ENCODE peak calls at places on chromosomes 12 and 14, in five cellular contexts. W is prostate gland; S is SK-N-SH; L is CD8-positive, alpha-beta memory T cell; I is cardiac muscle cell. T is an unnamed sample. For H3K4me1 and H3K36me3, the result is how much of the 10 kb centered on the place peaks cover.

GRCh38 chr14:28704153-28704552 is 62.4 kb upstream of the FOXG1 start:
- DNase-seq in W (no peak), S (no peak), L (no peak), I (no peak), T (no peak)

GRCh38 chr12:65308001-65308400 is 29.5 kb downstream of the MSRB3 start:
- DNase-seq in W (no peak), S (no peak), L (no peak), I (no peak), T (no peak)

GRCh38 chr12:66247741-66248140 is 54.6 kb upstream of the HELB start:
- DNase-seq in W (no peak), S (no peak), L (no peak), I (no peak), T (no peak)

GRCh38 chr12:67632005-67632404 is 16.5 kb upstream of the DYRK2 start:
- DNase-seq in W (no peak), S (no peak), L (no peak), I (no peak), T (no peak)

GRCh38 chr12:95940514-95940913 is 1.9 kb downstream of the CCDC38 start:
- DNase-seq in W (no peak), S (no peak), L (no peak), I (no peak), T (no peak)

GRCh38 chr12:24482882-24483604 is 465.9 kb downstream of the BCAT1 start:
- DNase-seq in W (no peak), S (no peak), L (no peak), I (no peak), T (no peak)

GRCh38 chr12:126761420-126761819 is 1505.5 kb upstream of the TMEM132C start:
- DNase-seq in W (no peak), S (no peak), L (no peak), I (no peak), T (no peak)

GRCh38 chr14:106185837-106186233 is 659.5 kb downstream of the TMEM121 start:
- DNase-seq in W (no peak), S (no peak), L (peak), I (no peak), T (peak)

GRCh38 chr14:91158091-91158790 is 44.4 kb downstream of the DGLUCY start:
- DNase-seq in W (peak), S (no peak), L (no peak), I (no peak), T (no peak)

GRCh38 chr14:105855893-105856675 is 329.7 kb downstream of the TMEM121 start:
- DNase-seq in W (no peak), S (no peak), L (peak), I (no peak), T (peak)

GRCh38 chr12:93937812-93938211 is 210.6 kb upstream of the PLXNC1 start:
- DNase-seq in W (no peak), S (no peak), L (no peak), I (no peak), T (no peak)

GRCh38 chr12:56229819-56230448 is at the start of gene SLC39A5:
- DNase-seq in W (no peak), S (no peak), L (no peak), I (no peak), T (no peak)

GRCh38 chr12:107474639-107475539 is 210.7 kb upstream of the PWP1 start:
- DNase-seq in W (no peak), S (no peak), L (no peak), I (no peak), T (no peak)

GRCh38 chr12:22529281-22530060 is 14.9 kb downstream of the C2CD5 start:
- DNase-seq in W (no peak), S (peak), L (no peak), I (no peak), T (no peak)

GRCh38 chr14:64792231-64792630 is 87.5 kb downstream of the SPTB start:
- DNase-seq in W (no peak), S (no peak), L (no peak), I (no peak), T (peak)

GRCh38 chr12:93103154-93103553 is 174.1 kb upstream of the EEA1 start:
- DNase-seq in W (peak), S (no peak), L (no peak), I (no peak), T (no peak)

GRCh38 chr14:101380512-101380911 is 180.8 kb upstream of the DIO3 start:
- DNase-seq in W (no peak), S (no peak), L (no peak), I (no peak), T (no peak)

GRCh38 chr14:75369506-75369905 is 58.3 kb upstream of the JDP2 start:
- DNase-seq in W (no peak), S (no peak), L (no peak), I (no peak), T (peak)

GRCh38 chr12:98983647-98984046 is 338.6 kb downstream of the APAF1 start:
- DNase-seq in W (no peak), S (no peak), L (no peak), I (no peak), T (no peak)

GRCh38 chr12:93785262-93786010 is 108.3 kb downstream of the CRADD start:
- DNase-seq in W (peak), S (no peak), L (peak), I (no peak), T (peak)

GRCh38 chr12:78684419-78684818 is 180.2 kb upstream of the SYT1 start:
- DNase-seq in W (no peak), S (no peak), L (no peak), I (no peak), T (no peak)

GRCh38 chr12:80353254-80353653 is 90.8 kb upstream of the PTPRQ start:
- DNase-seq in W (no peak), S (no peak), L (no peak), I (no peak), T (no peak)

GRCh38 chr12:65655074-65655493 is 169.2 kb upstream of the HMGA2 start:
- DNase-seq in W (no peak), S (no peak), L (no peak), I (no peak), T (no peak)

GRCh38 chr12:114209852-114210251 is 196.1 kb downstream of the TBX5 start:
- DNase-seq in W (no peak), S (no peak), L (no peak), I (no peak), T (no peak)

GRCh38 chr14:55212611-55213010 is 21.2 kb upstream of the DLGAP5 start:
- DNase-seq in W (no peak), S (no peak), L (no peak), I (no peak), T (peak)

GRCh38 chr12:124548854-124549378 is 18.5 kb downstream of the NCOR2 start:
- DNase-seq in W (peak), S (peak), L (no peak), I (no peak), T (peak)

GRCh38 chr12:103736572-103736971 is 104.5 kb downstream of the NT5DC3 start:
- DNase-seq in W (no peak), S (no peak), L (no peak), I (no peak), T (no peak)

GRCh38 chr12:68784015-68784414 is 24.0 kb upstream of the MDM2 start:
- DNase-seq in W (no peak), S (no peak), L (no peak), I (no peak), T (no peak)

GRCh38 chr12:30067156-30067555 is 283.4 kb upstream of the TMTC1 start:
- DNase-seq in W (no peak), S (no peak), L (no peak), I (no peak), T (no peak)

GRCh38 chr12:132711169-132711843 is 664 bp downstream of the PGAM5 start:
- DNase-seq in W (no peak), S (peak), L (no peak), I (peak), T (no peak)

GRCh38 chr14:88422036-88422435 is 36.6 kb downstream of the SPATA7 start:
- DNase-seq in W (no peak), S (peak), L (no peak), I (peak), T (peak)

GRCh38 chr14:88420187-88420586 is 34.7 kb downstream of the SPATA7 start:
- DNase-seq in W (no peak), S (no peak), L (no peak), I (no peak), T (no peak)

GRCh38 chr14:88422919-88423318 is 37.5 kb downstream of the SPATA7 start:
- DNase-seq in W (no peak), S (no peak), L (no peak), I (no peak), T (no peak)

GRCh38 chr14:88424573-88424972 is 39.1 kb downstream of the SPATA7 start:
- DNase-seq in W (no peak), S (no peak), L (no peak), I (no peak), T (no peak)

DNA sequence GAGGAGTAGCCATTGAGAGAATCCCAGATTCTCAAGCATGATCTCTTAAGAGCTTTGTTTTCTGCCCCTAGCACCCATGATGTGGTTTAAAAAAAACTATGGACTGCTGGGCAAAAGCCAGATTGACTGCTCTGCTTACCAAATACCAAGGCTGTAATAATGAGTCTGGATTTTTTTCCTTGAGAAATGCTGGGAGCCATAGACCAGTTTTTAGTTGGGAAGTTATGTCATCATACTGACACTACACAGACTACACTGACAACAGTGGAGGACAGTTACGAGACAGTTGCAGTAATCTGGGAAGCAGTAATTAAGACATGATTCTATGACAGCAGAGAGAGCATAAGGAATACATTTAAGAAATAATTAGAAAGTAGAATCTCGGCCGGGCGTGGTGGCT is 35.8 kb downstream of the SPATA7 start:
- DNase-seq in W (no peak), S (no peak), L (no peak), I (no peak), T (no peak)
- H3K4me1 ChIP-seq in W (under half), S (under half), L (under half), I (under half), T (under half)

DNA sequence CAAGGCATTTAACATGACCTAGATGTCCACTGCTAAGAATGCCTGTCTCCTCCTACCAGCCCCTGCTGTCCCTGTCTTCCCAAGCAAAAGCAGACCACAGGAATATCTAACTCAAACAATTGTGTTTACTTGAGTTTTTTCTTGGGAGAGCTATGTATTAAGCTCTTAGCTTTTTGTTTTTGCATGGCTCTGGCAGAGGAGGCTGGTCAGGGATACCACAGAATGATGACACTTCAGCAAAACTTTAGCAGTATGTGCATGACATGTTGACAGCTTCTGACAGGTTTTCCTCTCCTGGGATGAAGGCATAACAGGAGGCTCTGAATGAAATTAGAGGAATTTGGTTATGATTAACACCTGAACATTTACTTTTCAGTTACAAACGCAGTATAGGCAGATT is 6.9 kb downstream of the TMBIM6 start:
- DNase-seq in W (no peak), S (no peak), L (no peak), I (no peak), T (no peak)
- H3K36me3 ChIP-seq in W (under half), S (under half), L (under half), I (under half), T (under half)

GRCh38 chr12:12538535-12538934 is 24.1 kb downstream of the DUSP16 start:
- DNase-seq in W (no peak), S (no peak), L (no peak), I (no peak), T (no peak)
- H3K4me3 ChIP-seq in W (no peak), S (no peak), L (no peak), I (no peak), T (no peak)

DNA sequence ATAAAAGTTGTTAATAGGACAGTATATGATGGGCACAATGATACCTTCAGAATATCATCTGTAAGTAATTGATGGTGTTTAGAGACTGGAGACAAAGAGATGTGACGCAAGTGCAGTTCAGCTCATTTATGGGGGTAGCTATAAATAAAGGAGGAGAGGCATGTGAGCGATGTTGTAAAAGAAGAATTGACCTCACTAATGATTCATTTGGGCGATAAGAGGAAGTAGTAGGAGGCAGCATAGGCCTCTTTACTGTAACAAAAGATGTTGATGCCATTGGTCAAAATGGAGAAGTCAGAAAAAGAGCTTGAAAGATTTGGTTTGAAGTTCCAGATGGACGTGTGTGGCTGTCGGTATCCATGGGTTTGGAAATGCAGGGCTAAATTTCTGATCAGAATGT is 70.0 kb downstream of the FLRT2 start:
- DNase-seq in W (no peak), S (no peak), L (no peak), I (no peak), T (no peak)
- H3K4me1 ChIP-seq in W (under half), S (under half), L (under half), I (under half), T (under half)